ENCODE peak calls at places on chromosomes 7 and 10, in nine cellular contexts. Z is fibroblast of villous mesenchyme, S is GM10248, O is cardiac fibroblast, E is foreskin fibroblast, L is fibroblast of the aortic adventitia, I is Calu3, Q is OCI-LY7, V is psoas muscle. H is an unnamed sample.

GRCh38 chr10:43645866-43646265 is 2.8 kb downstream of the ZNF32 start:
- DNase-seq in Z (no peak), S (no peak), O (no peak), E (no peak), L (no peak), I (no peak), Q (no peak), V (no peak), H (no peak)

GRCh38 chr7:45589061-45589460 is 14.9 kb downstream of the ADCY1 start:
- DNase-seq in Z (no peak), S (no peak), O (no peak), E (no peak), L (no peak), I (no peak), Q (no peak), V (no peak), H (no peak)

GRCh38 chr10:78977761-78978305 is 90.9 kb upstream of the ZMIZ1 start:
- DNase-seq in Z (peak; percentile 97), S (no peak), O (peak; percentile 88), E (peak; percentile 94), L (peak; percentile 67), I (no peak), Q (no peak), V (peak; percentile 74), H (peak; percentile 93)

GRCh38 chr10:126903646-126904360 is 1.4 kb upstream of the DOCK1 start:
- DNase-seq in Z (no peak), S (no peak), O (no peak), E (no peak), L (no peak), I (no peak), Q (no peak), V (no peak), H (no peak)

GRCh38 chr10:122113161-122113944 is 124.4 kb downstream of the TACC2 start:
- DNase-seq in Z (peak; percentile 80), S (peak; percentile 56), O (peak; percentile 77), E (peak; percentile 71), L (peak; percentile 75), I (peak; percentile 74), Q (no peak), V (peak; percentile 86), H (peak; percentile 68)

GRCh38 chr10:133263674-133264073 is 13.0 kb downstream of the ADAM8 start:
- DNase-seq in Z (no peak), S (no peak), O (no peak), E (no peak), L (no peak), I (no peak), Q (no peak), V (no peak), H (no peak)

GRCh38 chr7:143299346-143299745 is 11.2 kb downstream of the CASP2 start:
- DNase-seq in Z (no peak), S (no peak), O (no peak), E (peak; percentile 41), L (peak; percentile 40), I (no peak), Q (no peak), V (no peak), H (peak; percentile 49)

GRCh38 chr10:3763852-3764625 is 21.0 kb downstream of the KLF6 start:
- DNase-seq in Z (peak; percentile 41), S (no peak), O (peak; percentile 46), E (no peak), L (peak; percentile 80), I (no peak), Q (no peak), V (no peak), H (peak; percentile 85)

GRCh38 chr10:102241444-102242117 is at the start of gene PITX3:
- DNase-seq in Z (peak; percentile 94), S (peak; percentile 98), O (peak; percentile 95), E (peak; percentile 93), L (peak; percentile 91), I (peak; percentile 87), Q (peak; percentile 85), V (peak; percentile 97), H (peak; percentile 89)

GRCh38 chr10:96416643-96417042 is 57.8 kb upstream of the OPALIN start:
- DNase-seq in Z (peak; percentile 38), S (no peak), O (peak; percentile 4), E (no peak), L (no peak), I (no peak), Q (no peak), V (peak; percentile 69), H (peak; percentile 30)

GRCh38 chr10:127736222-127736914 is 617 bp upstream of the FOXI2 start:
- DNase-seq in Z (no peak), S (no peak), O (no peak), E (no peak), L (no peak), I (no peak), Q (no peak), V (no peak), H (no peak)

GRCh38 chr7:136640977-136641376 is 227.5 kb upstream of the CHRM2 start:
- DNase-seq in Z (no peak), S (no peak), O (no peak), E (no peak), L (no peak), I (no peak), Q (no peak), V (no peak), H (no peak)

GRCh38 chr10:71838264-71839211 is 12.5 kb downstream of the PSAP start:
- DNase-seq in Z (peak; percentile 82), S (no peak), O (peak; percentile 27), E (peak; percentile 41), L (peak; percentile 23), I (no peak), Q (no peak), V (peak; percentile 64), H (peak; percentile 58)

GRCh38 chr7:124762611-124763143 is 2.9 kb downstream of the GPR37 start:
- DNase-seq in Z (peak; percentile 5), S (no peak), O (no peak), E (no peak), L (no peak), I (no peak), Q (no peak), V (no peak), H (no peak)

GRCh38 chr10:5592070-5592469 is 67.3 kb downstream of the CALML3 start:
- DNase-seq in Z (no peak), S (no peak), O (no peak), E (no peak), L (no peak), I (no peak), Q (no peak), V (no peak), H (no peak)

GRCh38 chr10:50622497-50623298 is 1.1 kb downstream of the SGMS1 start:
- DNase-seq in Z (peak; percentile 48), S (peak; percentile 23), O (peak; percentile 53), E (peak; percentile 42), L (peak; percentile 53), I (peak; percentile 23), Q (peak; percentile 52), V (peak; percentile 64), H (peak; percentile 47)

GRCh38 chr10:87925570-87925969 is 62.1 kb downstream of the PTEN start:
- DNase-seq in Z (no peak), S (no peak), O (peak; percentile 48), E (no peak), L (no peak), I (peak; percentile 1), Q (no peak), V (no peak), H (peak; percentile 45)

GRCh38 chr7:96235281-96235680 is 86.6 kb downstream of the SLC25A13 start:
- DNase-seq in Z (peak; percentile 25), S (no peak), O (no peak), E (no peak), L (no peak), I (no peak), Q (no peak), V (no peak), H (no peak)

GRCh38 chr7:96238976-96239766 is 82.7 kb downstream of the SLC25A13 start:
- DNase-seq in Z (no peak), S (no peak), O (peak; percentile 14), E (peak; percentile 1), L (peak; percentile 8), I (no peak), Q (no peak), V (no peak), H (peak; percentile 52)

GRCh38 chr7:96238474-96238873 is 83.4 kb downstream of the SLC25A13 start:
- DNase-seq in Z (peak; percentile 25), S (no peak), O (no peak), E (no peak), L (no peak), I (no peak), Q (no peak), V (no peak), H (no peak)

GRCh38 chr7:96237040-96237439 is 84.9 kb downstream of the SLC25A13 start:
- DNase-seq in Z (no peak), S (no peak), O (no peak), E (no peak), L (no peak), I (no peak), Q (no peak), V (no peak), H (no peak)

GRCh38 chr7:96236198-96237039 is 85.5 kb downstream of the SLC25A13 start:
- DNase-seq in Z (peak; percentile 97), S (no peak), O (peak; percentile 95), E (peak; percentile 78), L (peak; percentile 88), I (peak; percentile 27), Q (no peak), V (peak; percentile 60), H (peak; percentile 97)
- TF ChIP-seq CTCF in Z (no peak), S (no peak), O (no peak), E (no peak), L (no peak), I (no peak), Q (no peak), V (no peak), H (no peak)

GRCh38 chr7:18276380-18276779 is 219.2 kb upstream of the HDAC9 start:
- DNase-seq in Z (no peak), S (no peak), O (no peak), E (no peak), L (no peak), I (no peak), Q (no peak), V (no peak), H (no peak)
- TF ChIP-seq CTCF in Z (no peak), S (no peak), O (no peak), E (no peak), L (peak; percentile 16), I (no peak), Q (no peak), V (no peak), H (no peak)

GRCh38 chr10:25226775-25227682 is 52.2 kb downstream of the GPR158 start:
- DNase-seq in Z (peak; percentile 31), S (peak; percentile 8), O (peak; percentile 78), E (peak; percentile 1), L (peak; percentile 58), I (peak; percentile 59), Q (peak; percentile 34), V (no peak), H (peak; percentile 51)
- TF ChIP-seq CTCF in Z (peak; percentile 63), S (peak; percentile 43), O (peak; percentile 67), E (peak; percentile 71), L (peak; percentile 79), I (peak; percentile 72), Q (peak; percentile 80), V (peak; percentile 48), H (peak; percentile 80)

DNA sequence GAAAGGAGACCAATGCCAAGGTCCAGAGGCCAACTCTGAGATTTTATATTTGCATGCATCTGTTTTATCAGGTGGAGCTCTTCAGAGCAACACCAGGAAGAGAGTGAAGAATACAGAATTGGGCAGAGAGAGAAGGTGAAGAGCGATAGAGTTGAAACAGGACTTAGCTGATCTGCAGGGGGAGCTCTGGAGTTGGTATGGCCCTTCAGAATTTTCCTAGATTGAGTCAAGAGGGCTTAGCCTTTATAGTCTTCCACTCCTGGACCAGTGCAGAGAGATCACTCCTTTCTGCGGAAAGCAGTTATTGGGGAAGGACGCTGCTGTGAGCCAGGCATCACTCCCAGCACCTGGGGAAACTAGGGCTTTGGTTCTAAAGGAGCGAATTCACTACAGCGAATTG is 105.0 kb upstream of the DGKB start:
- DNase-seq in Z (no peak), S (no peak), O (no peak), E (peak; percentile 1), L (peak; percentile 5), I (peak; percentile 43), Q (no peak), V (no peak), H (peak; percentile 7)
- TF ChIP-seq CTCF in Z (peak; percentile 39), S (no peak), O (peak; percentile 39), E (peak; percentile 41), L (peak; percentile 37), I (peak; percentile 75), Q (peak; percentile 46), V (no peak), H (peak; percentile 39)

H was measured in fibroblast of mammary gland.